ENCODE peak calls at places on chromosomes 11 and 22, in four cellular contexts. M is left ventricle myocardium inferior, Y is pancreas, H is cardiac muscle cell. Q is an unnamed sample. For H3K4me1, the result is how much of the 10 kb centered on the place peaks cover.

GRCh38 chr11:64000026-64000739 is 13.9 kb downstream of the OTUB1 start:
- DNase-seq in H (peak), Y (no peak), M (peak), Q (no peak)

GRCh38 chr11:134275534-134276395 is at the start of gene GLB1L3:
- DNase-seq in Y (no peak), H (no peak), M (no peak), Q (no peak)

GRCh38 chr11:4032097-4032496 is 62.5 kb upstream of the RRM1 start:
- DNase-seq in H (no peak), Y (no peak), M (no peak), Q (no peak)

GRCh38 chr22:22348127-22348814 is 103.7 kb downstream of the VPREB1 start:
- DNase-seq in H (no peak), Y (no peak), M (no peak), Q (no peak)

GRCh38 chr22:30893434-30894370 is 74.9 kb downstream of the MORC2 start:
- DNase-seq in H (no peak), Y (no peak), M (no peak), Q (no peak)

GRCh38 chr11:117302228-117302627 is 11.1 kb downstream of the BACE1-AS start:
- DNase-seq in M (no peak), Y (no peak), H (no peak), Q (no peak)

GRCh38 chr11:126059238-126059761 is 3.4 kb downstream of the CDON start:
- DNase-seq in Y (no peak), H (no peak), M (no peak), Q (no peak)

GRCh38 chr11:130825621-130826020 is 90.7 kb downstream of the SNX19 start:
- DNase-seq in Y (no peak), H (no peak), M (no peak), Q (no peak)

GRCh38 chr11:46710821-46711269 is 8.2 kb upstream of the F2 start:
- DNase-seq in Y (no peak), M (peak), H (peak), Q (no peak)

GRCh38 chr11:79263001-79263400 is 177.8 kb downstream of the TENM4 start:
- DNase-seq in H (no peak), Y (no peak), M (peak), Q (no peak)

GRCh38 chr11:112881461-112881860 is 79.8 kb upstream of the NCAM1 start:
- DNase-seq in M (peak), H (peak), Y (peak), Q (peak)

GRCh38 chr11:66418168-66418985 is 2.5 kb upstream of the NPAS4 start:
- DNase-seq in H (peak), M (peak), Y (peak), Q (peak)
- H3K4me1 ChIP-seq in H (under half), M (half or more), Y (under half), Q (under half)

GRCh38 chr11:73795925-73796632 is 8.4 kb downstream of the MRPL48 start:
- DNase-seq in Y (peak), H (no peak), M (peak), Q (no peak)
- TF ChIP-seq CTCF in Y (no peak), H (no peak), M (no peak), Q (no peak)

DNA sequence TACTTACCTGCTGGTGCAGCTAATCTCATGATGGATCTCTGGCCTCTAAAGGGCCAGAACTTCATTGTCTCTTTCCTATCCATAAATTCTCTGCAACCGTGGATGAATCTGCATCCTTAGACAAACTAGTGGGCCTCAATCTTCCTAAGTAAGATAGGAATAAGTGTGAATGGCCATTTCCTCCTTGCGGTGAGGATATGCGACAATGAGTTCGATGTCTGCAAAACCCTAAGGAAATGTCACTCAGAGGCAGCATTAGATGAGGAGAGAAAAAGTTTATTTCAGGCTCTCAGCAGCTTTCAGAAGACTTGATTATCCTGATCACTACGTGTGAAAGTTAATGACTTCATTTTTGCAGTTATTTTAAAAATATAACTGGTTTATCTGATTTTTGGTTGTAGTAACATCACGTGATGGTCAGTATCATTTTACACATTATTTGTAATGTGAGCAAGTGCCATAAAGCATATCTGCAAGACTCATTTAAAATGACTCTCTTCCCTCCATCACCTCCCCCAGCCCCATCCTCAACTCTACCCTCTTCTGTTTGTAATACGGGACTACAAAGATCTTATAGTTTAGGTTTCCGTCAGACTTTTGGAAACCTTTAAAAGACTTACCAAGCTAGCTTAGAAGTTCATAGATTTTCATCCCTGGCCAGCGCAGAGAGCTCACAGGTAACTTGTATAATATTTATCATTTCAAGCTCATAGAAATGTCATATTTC is 10.2 kb downstream of the GRAP2 start:
- DNase-seq in M (no peak), H (no peak), Y (no peak), Q (no peak)
- H3K4me1 ChIP-seq in M (under half), H (under half), Y (under half), Q (under half)

DNA sequence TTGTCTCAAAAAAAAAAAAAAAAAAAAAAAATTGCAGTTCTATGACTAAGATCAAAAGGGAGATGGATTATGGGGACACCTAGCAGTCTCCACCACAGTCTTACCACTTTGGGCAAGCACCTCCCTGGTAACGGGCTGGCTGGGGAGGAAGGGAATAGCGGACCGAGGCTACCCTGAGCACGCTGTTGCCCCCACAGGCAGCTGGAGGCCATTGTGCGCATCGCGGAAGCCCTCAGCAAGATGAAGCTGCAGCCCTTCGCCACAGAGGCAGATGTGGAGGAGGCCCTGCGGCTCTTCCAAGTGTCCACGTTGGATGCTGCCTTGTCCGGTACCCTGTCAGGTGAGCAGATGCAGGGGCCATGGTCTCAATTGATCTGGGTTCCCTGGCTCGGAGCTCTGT is 21.2 kb downstream of the MCM5 start:
- DNase-seq in Y (no peak), M (no peak), H (no peak), Q (no peak)
- TF ChIP-seq CTCF in Y (no peak), M (no peak), H (no peak), Q (no peak)

GRCh38 chr22:47369020-47369419 is 606.6 kb downstream of the TBC1D22A start:
- DNase-seq in M (no peak), Y (no peak), H (no peak), Q (no peak)
- H3K4me1 ChIP-seq in M (under half), Y (under half), H (under half), Q (under half)

GRCh38 chr11:62831520-62832345 is at the start of gene STX5:
- DNase-seq in M (peak), H (peak), Y (peak), Q (peak)
- TF ChIP-seq CTCF in M (no peak), H (no peak), Y (no peak), Q (no peak)

DNA sequence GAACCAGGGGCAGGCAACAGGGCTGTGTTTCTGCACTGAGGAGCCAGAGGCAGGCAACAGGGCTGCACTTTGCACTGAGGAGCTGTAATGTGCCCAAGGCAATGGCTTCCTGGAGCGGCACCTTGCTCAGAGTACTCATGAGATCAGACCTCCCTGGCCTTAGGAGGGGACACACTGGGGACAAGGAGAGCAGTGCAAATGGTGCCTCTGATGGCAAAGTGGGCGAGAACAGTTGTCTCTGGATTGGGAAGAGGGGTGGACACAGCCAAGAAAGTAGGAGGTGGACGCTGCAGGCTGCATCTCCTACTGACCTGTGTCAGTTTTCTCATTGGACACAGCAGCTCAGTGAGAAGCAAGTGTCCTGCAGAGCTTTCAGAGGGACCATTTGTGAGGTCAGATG is 1443.3 kb downstream of the TBC1D22A start:
- DNase-seq in H (no peak), Y (no peak), M (no peak), Q (peak)
- H3K4me1 ChIP-seq in H (under half), Y (under half), M (under half), Q (under half)

DNA sequence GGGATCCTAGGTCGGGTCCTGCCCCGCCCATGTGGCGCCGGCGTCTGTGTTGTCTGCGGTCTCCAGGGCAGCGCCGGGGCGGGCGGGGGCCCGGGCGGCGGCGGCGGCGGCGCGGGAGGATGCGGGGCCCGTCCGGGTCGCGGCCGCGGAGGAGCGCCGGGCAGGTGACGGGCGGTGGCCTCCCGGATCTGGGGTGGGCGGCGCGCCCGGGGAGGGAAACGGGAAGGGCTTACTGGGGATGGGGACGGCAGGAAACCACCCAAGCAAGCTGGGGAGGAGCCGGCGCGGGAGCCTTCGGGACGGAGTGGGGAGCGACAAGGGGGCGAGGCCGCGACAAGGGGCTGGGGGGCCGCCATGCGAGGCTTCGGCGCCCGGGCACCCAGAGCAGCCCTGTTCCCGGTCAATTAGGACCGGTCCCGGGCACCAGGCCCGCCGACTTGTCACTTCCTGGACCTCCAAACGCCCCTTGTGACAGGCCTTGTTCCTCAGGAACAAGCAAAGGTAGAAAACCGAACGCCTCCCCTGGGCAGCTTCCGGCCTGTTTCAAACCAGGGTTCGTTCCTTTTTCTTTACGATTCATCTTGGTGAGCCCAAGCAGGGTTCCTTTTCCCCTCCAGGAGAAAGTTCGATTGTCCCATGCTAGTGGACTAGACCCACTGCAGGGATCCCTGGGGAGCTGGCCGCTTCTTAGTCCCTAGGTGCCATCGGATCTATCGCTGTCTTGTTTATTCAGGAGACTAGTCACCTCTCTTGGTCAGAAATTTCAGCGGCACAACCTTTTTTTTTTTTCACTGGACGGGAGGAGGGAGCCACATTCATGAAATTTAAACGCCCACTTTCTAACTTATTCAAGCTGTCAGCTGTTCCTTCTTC is 486 bp downstream of the JHY start:
- DNase-seq in Y (peak), M (peak), H (no peak), Q (peak)
- TF ChIP-seq CTCF in Y (no peak), M (no peak), H (no peak), Q (no peak)

GRCh38 chr11:95686265-95686664 is 103.3 kb downstream of the FAM76B start:
- DNase-seq in M (no peak), Y (no peak), H (no peak), Q (no peak)

GRCh38 chr11:95684701-95685100 is 104.9 kb downstream of the FAM76B start:
- DNase-seq in Y (no peak), M (no peak), H (no peak), Q (no peak)

GRCh38 chr11:95688015-95688414 is 101.6 kb downstream of the FAM76B start:
- DNase-seq in M (no peak), H (no peak), Y (no peak), Q (no peak)

GRCh38 chr11:95690100-95690499 is 99.5 kb downstream of the FAM76B start:
- DNase-seq in Y (no peak), M (no peak), H (no peak), Q (no peak)

GRCh38 chr11:95688501-95689222 is 100.9 kb downstream of the FAM76B start:
- DNase-seq in M (no peak), Y (no peak), H (no peak), Q (no peak)
- H3K4me1 ChIP-seq in M (under half), Y (under half), H (under half), Q (under half)

DNA sequence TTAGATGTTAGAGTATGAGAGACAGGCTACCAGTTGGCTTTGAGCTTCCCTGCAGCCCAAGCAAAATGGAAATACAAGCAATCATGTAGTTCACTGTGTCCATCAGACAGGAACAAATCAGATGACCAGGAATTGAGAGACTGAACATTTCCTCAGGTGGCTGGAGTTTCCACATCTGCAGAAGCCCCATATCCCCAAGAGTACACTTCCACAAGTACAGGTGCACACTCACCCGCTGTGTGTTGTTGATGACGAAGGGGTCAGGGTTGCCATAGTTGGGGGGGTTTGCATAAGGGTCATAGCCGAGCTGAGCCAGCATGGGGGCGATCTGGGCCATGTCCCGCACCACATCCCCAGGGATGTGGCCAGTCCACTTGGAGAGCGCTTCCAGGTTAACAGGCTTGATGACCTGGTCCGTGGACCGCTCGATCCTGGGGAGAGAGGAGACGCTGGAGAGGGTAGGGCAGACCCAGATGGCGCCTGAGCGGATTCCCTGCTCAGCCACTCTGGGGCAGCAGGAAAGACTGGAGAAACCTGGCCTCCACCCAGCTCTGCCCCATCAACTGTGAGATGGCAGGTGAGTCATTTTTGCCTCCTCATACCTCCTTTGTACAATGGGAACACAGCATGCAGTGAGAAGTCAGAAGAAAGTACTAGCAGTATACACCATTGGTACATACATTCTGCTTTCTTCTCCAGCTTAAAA is 23.9 kb upstream of the TFIP11 start:
- DNase-seq in Y (peak), H (no peak), M (no peak), Q (no peak)
- TF ChIP-seq CTCF in Y (no peak), H (no peak), M (no peak), Q (no peak)